ENCODE peak calls at places on chromosomes 4 and X, in seven cellular contexts. C, Y, I, H, D, P and L are unnamed samples.

GRCh38 chrX:17584248-17584681 is 153.0 kb upstream of the SCML1 start:
- DNase-seq in D (no peak), C (no peak), I (no peak), H (peak; percentile 48), P (no peak), Y (peak; percentile 83), L (peak; percentile 71)

GRCh38 chr4:10506077-10506476 is 48.9 kb upstream of the ZNF518B start:
- DNase-seq in P (no peak), C (no peak), Y (no peak), D (no peak), H (no peak), I (no peak), L (no peak)

GRCh38 chr4:183284965-183285364 is 35.1 kb downstream of the CLDN22 start:
- DNase-seq in Y (peak; percentile 82), D (no peak), H (peak; percentile 66), C (no peak), I (no peak), P (no peak), L (no peak)

GRCh38 chrX:11146411-11146810 is 35.3 kb downstream of the HCCS start:
- DNase-seq in C (no peak), I (no peak), H (no peak), D (no peak), Y (no peak), P (no peak), L (no peak)

GRCh38 chr4:144799486-144799885 is 153.5 kb downstream of the HHIP start:
- DNase-seq in C (no peak), H (no peak), I (no peak), Y (no peak), P (no peak), D (no peak), L (no peak)

GRCh38 chr4:11182586-11183357 is 245.9 kb downstream of the HS3ST1 start:
- DNase-seq in H (peak; percentile 78), D (peak; percentile 8), P (no peak), C (no peak), Y (no peak), I (no peak), L (peak; percentile 88)

GRCh38 chrX:97629597-97629985 is 745.9 kb downstream of the RPA4 start:
- DNase-seq in C (no peak), H (no peak), P (no peak), Y (no peak), I (no peak), D (no peak), L (no peak)

GRCh38 chr4:7735395-7735794 is 204.3 kb downstream of the AFAP1 start:
- DNase-seq in D (no peak), H (no peak), I (no peak), C (no peak), P (no peak), Y (no peak), L (no peak)

GRCh38 chrX:102832661-102833060 is 104.4 kb upstream of the RAB40AL start:
- DNase-seq in H (peak; percentile 70), P (peak; percentile 44), I (peak; percentile 3), Y (peak; percentile 76), D (peak; percentile 53), C (no peak), L (peak; percentile 72)

GRCh38 chr4:87458913-87459312 is 36.5 kb downstream of the NUDT9 start:
- DNase-seq in I (no peak), C (no peak), Y (no peak), D (no peak), H (no peak), P (no peak), L (no peak)

GRCh38 chrX:153688534-153688899 is 791 bp downstream of the SLC6A8 start:
- DNase-seq in H (no peak), C (no peak), I (no peak), D (no peak), Y (no peak), P (no peak), L (no peak)

GRCh38 chrX:115268421-115268820 is 21.1 kb upstream of the LUZP4 start:
- DNase-seq in D (no peak), I (no peak), H (peak; percentile 4), Y (peak; percentile 0), C (no peak), P (peak; percentile 2), L (peak; percentile 0)

GRCh38 chrX:47501226-47502071 is 18.4 kb upstream of the ZNF41 start:
- DNase-seq in I (no peak), Y (peak; percentile 70), H (peak; percentile 85), P (no peak), C (no peak), D (peak; percentile 45), L (peak; percentile 77)

GRCh38 chrX:48937065-48937907 is 18.5 kb upstream of the PIM2 start:
- DNase-seq in Y (no peak), P (peak; percentile 22), D (peak; percentile 48), I (no peak), H (peak; percentile 23), C (peak; percentile 88), L (no peak)

GRCh38 chr4:143260750-143261149 is 75.9 kb upstream of the GAB1 start:
- DNase-seq in C (no peak), P (no peak), D (no peak), Y (peak; percentile 31), H (no peak), I (no peak), L (no peak)

GRCh38 chr4:141229408-141230101 is 8.9 kb downstream of the ZNF330 start:
- DNase-seq in C (no peak), H (no peak), I (no peak), Y (no peak), D (no peak), P (no peak), L (no peak)

GRCh38 chr4:6908397-6909112 is 1.1 kb upstream of the TBC1D14 start:
- DNase-seq in I (no peak), H (peak; percentile 39), P (no peak), Y (no peak), C (no peak), D (no peak), L (no peak)

GRCh38 chrX:124232523-124233201 is 99.8 kb upstream of the TEX13D start:
- DNase-seq in H (no peak), P (no peak), C (peak; percentile 25), Y (no peak), I (no peak), D (no peak), L (no peak)

GRCh38 chrX:356385-357034 is 30.2 kb downstream of the PPP2R3B start:
- DNase-seq in D (peak; percentile 19), Y (peak; percentile 86), P (no peak), H (peak; percentile 80), C (no peak), I (no peak), L (peak; percentile 14)

GRCh38 chr4:159764343-159764952 is 661.6 kb downstream of the RAPGEF2 start:
- DNase-seq in D (peak; percentile 10), Y (peak; percentile 7), P (peak; percentile 76), H (peak; percentile 35), I (peak; percentile 34), C (no peak), L (peak; percentile 62)

GRCh38 chr4:76214269-76214628 is 625 bp upstream of the SCARB2 start:
- DNase-seq in I (no peak), Y (no peak), C (no peak), P (no peak), H (no peak), D (no peak), L (no peak)

GRCh38 chrX:108699368-108699767 is 37.0 kb downstream of the IRS4 start:
- DNase-seq in P (peak; percentile 13), I (peak; percentile 31), Y (peak; percentile 16), H (peak; percentile 41), C (no peak), D (peak; percentile 1), L (peak; percentile 16)

GRCh38 chrX:153635388-153635787 is 11.6 kb upstream of the DUSP9 start:
- DNase-seq in D (no peak), C (no peak), I (no peak), Y (no peak), H (no peak), P (no peak), L (no peak)

GRCh38 chr4:7350396-7350795 is 84.3 kb downstream of the PSAPL1 start:
- DNase-seq in Y (no peak), D (no peak), P (no peak), I (no peak), C (no peak), H (no peak), L (no peak)